ENCODE peak calls at places on chromosomes 12 and 14, in ten cellular contexts. V, F, H, M, C, E, L, I, Q and Y are unnamed samples.

GRCh38 chr14:69592923-69593677 is 18.3 kb upstream of the SUSD6 start:
- DNase-seq in I (peak; percentile 74), M (no peak), C (no peak), L (peak; percentile 78), Q (no peak), V (no peak), F (no peak), E (no peak), H (no peak), Y (no peak)

GRCh38 chr12:124545508-124546418 is 21.6 kb downstream of the NCOR2 start:
- DNase-seq in Q (no peak), C (no peak), H (no peak), I (no peak), V (no peak), E (peak; percentile 92), F (no peak), L (peak; percentile 44), M (no peak), Y (no peak)

GRCh38 chr14:74048291-74048690 is 29.1 kb downstream of the BBOF1 start:
- DNase-seq in V (no peak), I (no peak), H (no peak), Q (no peak), L (no peak), F (peak; percentile 72), E (no peak), C (no peak), M (no peak), Y (no peak)

GRCh38 chr12:638948-639557 is 24.2 kb downstream of the NINJ2 start:
- DNase-seq in F (peak; percentile 31), C (no peak), M (no peak), E (no peak), H (no peak), I (no peak), Q (no peak), L (no peak), V (no peak), Y (no peak)

GRCh38 chr14:48350971-48351370 is 675.6 kb upstream of the MDGA2 start:
- DNase-seq in M (no peak), V (no peak), I (no peak), L (no peak), E (no peak), C (no peak), H (no peak), F (no peak), Q (no peak), Y (no peak)

GRCh38 chr12:113889076-113889475 is 77.0 kb downstream of the RBM19 start:
- DNase-seq in Q (no peak), V (no peak), I (no peak), C (no peak), E (no peak), M (no peak), F (no peak), L (no peak), H (no peak), Y (no peak)

GRCh38 chr12:119178544-119179334 is at the start of gene HSPB8:
- DNase-seq in L (peak; percentile 85), C (peak; percentile 92), Q (no peak), H (peak; percentile 78), V (peak; percentile 94), E (peak; percentile 94), M (peak; percentile 92), F (peak; percentile 95), I (peak; percentile 94), Y (peak; percentile 99)

GRCh38 chr12:132921685-132922084 is 34.3 kb upstream of the CHFR start:
- DNase-seq in I (no peak), L (no peak), V (no peak), M (no peak), H (no peak), E (no peak), C (no peak), F (peak; percentile 74), Q (no peak), Y (no peak)

GRCh38 chr12:26124491-26125450 is at the start of gene BHLHE41:
- DNase-seq in F (peak; percentile 93), I (peak; percentile 39), M (peak; percentile 80), L (peak; percentile 83), Q (no peak), C (peak; percentile 63), H (peak; percentile 86), E (peak; percentile 91), V (peak; percentile 84), Y (peak; percentile 96)

GRCh38 chr12:95318071-95318545 is 100.5 kb downstream of the VEZT start:
- DNase-seq in M (no peak), L (no peak), Q (no peak), I (peak; percentile 77), V (no peak), C (no peak), F (no peak), E (no peak), H (no peak), Y (no peak)

GRCh38 chr12:31578632-31579031 is 12.3 kb downstream of the DENND5B start:
- DNase-seq in H (peak; percentile 9), E (peak; percentile 80), L (no peak), M (no peak), I (peak; percentile 64), Q (no peak), V (no peak), C (no peak), F (no peak), Y (no peak)

GRCh38 chr12:91272456-91273063 is 89.9 kb upstream of the DCN start:
- DNase-seq in E (peak; percentile 70), C (no peak), V (peak; percentile 81), Q (no peak), I (peak; percentile 53), H (peak; percentile 42), L (peak; percentile 65), M (peak; percentile 74), F (peak; percentile 68), Y (peak; percentile 81)

GRCh38 chr14:54653764-54654469 is 87.0 kb downstream of the SAMD4A start:
- DNase-seq in I (peak; percentile 71), H (peak; percentile 19), V (peak; percentile 55), M (peak; percentile 46), L (no peak), F (no peak), Q (no peak), E (peak; percentile 85), C (no peak), Y (peak; percentile 43)

GRCh38 chr14:34055545-34055944 is 104.7 kb upstream of the EGLN3 start:
- DNase-seq in V (no peak), H (no peak), M (no peak), E (no peak), I (no peak), F (no peak), Q (no peak), L (no peak), C (no peak), Y (no peak)

GRCh38 chr12:25796523-25797000 is 161.9 kb upstream of the RASSF8 start:
- DNase-seq in L (no peak), V (no peak), H (no peak), M (no peak), F (no peak), C (no peak), Q (no peak), E (no peak), I (peak; percentile 75), Y (no peak)

GRCh38 chr12:131753041-131753440 is 42.2 kb downstream of the SFSWAP start:
- DNase-seq in C (no peak), V (no peak), H (no peak), E (no peak), M (no peak), L (no peak), F (peak; percentile 42), Q (no peak), I (no peak), Y (no peak)

GRCh38 chr12:42382013-42382696 is 56.2 kb downstream of the PPHLN1 start:
- DNase-seq in F (no peak), L (no peak), M (no peak), V (no peak), E (no peak), I (peak; percentile 29), Q (no peak), H (no peak), C (no peak), Y (no peak)

GRCh38 chr12:79555006-79555925 is 135.5 kb downstream of the PAWR start:
- DNase-seq in Q (no peak), H (no peak), L (no peak), I (peak; percentile 84), F (no peak), E (no peak), M (no peak), V (no peak), C (no peak), Y (no peak)
- TF ChIP-seq CTCF in Q (no peak), H (no peak), L (peak; percentile 24), I (peak; percentile 71), F (peak; percentile 76), E (peak; percentile 58), M (peak; percentile 78), V (peak; percentile 71), C (peak; percentile 22), Y (peak; percentile 60)

GRCh38 chr14:61392297-61392696 is 70.9 kb downstream of the PRKCH start:
- DNase-seq in Q (no peak), C (no peak), M (no peak), V (no peak), I (no peak), L (no peak), E (no peak), F (no peak), H (no peak), Y (no peak)
- H3K4me1 ChIP-seq in Q (peaks cover 98% of the 10 kb centered on the region), C (no peaks in the 10 kb centered on the region), M (peaks cover 51% of the 10 kb centered on the region), V (peaks cover 37% of the 10 kb centered on the region), I (no peaks in the 10 kb centered on the region), L (no peaks in the 10 kb centered on the region), E (no peaks in the 10 kb centered on the region), F (no peaks in the 10 kb centered on the region), H (peaks cover 2% of the 10 kb centered on the region), Y (no peaks in the 10 kb centered on the region)

DNA sequence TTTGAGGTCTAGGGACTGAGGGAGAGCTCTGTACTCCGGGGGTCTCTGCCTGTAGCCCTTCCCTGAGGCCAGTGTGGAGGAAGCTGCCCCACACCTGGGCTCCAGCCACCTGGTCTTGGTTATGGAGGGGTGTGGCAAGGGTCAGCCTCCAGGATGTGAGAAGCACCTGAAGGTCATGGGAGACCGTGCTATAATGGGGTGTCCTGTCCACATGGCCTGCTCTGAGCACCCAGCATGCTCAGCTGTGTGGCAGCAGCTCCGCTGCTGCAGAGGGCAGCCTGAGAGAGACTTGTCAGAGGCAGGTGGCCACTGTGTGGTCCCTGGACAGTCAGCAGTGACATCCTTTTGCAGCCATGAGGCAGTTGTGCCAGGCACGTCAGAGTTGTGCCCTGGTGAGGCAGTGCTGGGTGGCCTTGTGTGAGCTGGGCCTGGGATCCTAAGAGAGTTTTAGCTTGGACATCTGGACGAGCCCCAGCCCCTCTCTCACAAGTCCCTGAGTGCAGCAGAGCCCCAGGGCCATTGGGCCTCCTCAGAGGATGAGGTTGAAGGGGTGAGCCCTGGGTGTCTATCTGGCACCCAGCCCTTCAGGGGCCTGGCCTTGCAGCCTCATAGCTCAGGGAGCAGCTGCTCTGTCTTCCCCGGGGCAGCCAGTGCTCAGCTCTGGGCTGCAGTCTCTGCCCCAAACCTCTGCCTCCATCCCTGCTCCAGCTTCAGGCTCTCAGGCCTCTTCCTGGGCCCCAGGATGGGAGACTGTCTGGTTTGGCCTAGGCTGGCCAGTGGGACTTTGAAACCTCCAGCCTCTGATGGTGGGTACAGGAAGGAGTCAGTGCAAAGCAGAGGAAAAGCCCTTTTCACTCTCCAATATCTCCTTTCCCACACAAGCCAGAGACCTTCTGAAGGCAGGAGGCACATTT is 7.4 kb upstream of the ATG101 start:
- DNase-seq in I (peak; percentile 35), C (no peak), F (no peak), E (peak; percentile 84), M (no peak), H (no peak), Q (no peak), V (no peak), L (peak; percentile 55), Y (no peak)
- H3K9me3 ChIP-seq in I (no peaks in the 10 kb centered on the region), C (no peaks in the 10 kb centered on the region), F (no peaks in the 10 kb centered on the region), E (no peaks in the 10 kb centered on the region), M (no peaks in the 10 kb centered on the region), H (no peaks in the 10 kb centered on the region), Q (no peaks in the 10 kb centered on the region), V (no peaks in the 10 kb centered on the region), L (no peaks in the 10 kb centered on the region), Y (no peaks in the 10 kb centered on the region)

GRCh38 chr12:53184828-53185227 is 4.1 kb upstream of the CSAD start:
- DNase-seq in E (peak; percentile 49), F (no peak), V (no peak), Q (no peak), C (no peak), I (no peak), L (no peak), H (no peak), M (no peak), Y (peak; percentile 48)
- TF ChIP-seq CTCF in E (no peak), F (no peak), V (no peak), Q (no peak), C (no peak), I (no peak), L (no peak), H (no peak), M (no peak), Y (no peak)